ENCODE peak calls at places on chromosome 1, in five cellular contexts. K is BE2C, E is IMR-90, Q is heart left ventricle, H is left ventricle myocardium inferior. T is an unnamed sample.
A peak's percentile ranks its signal among the peaks of the same experiment; 100 is the strongest.

GRCh38 chr1:223319373-223319772 is 44.6 kb downstream of the SUSD4 start:
- DNase-seq in K (no peak), E (no peak), H (no peak), Q (no peak), T (no peak)

GRCh38 chr1:200556005-200556404 is 64.5 kb downstream of the KIF14 start:
- DNase-seq in E (peak; percentile 13), H (no peak), Q (no peak), K (no peak), T (no peak)

GRCh38 chr1:94036721-94037120 is 84.2 kb downstream of the ABCA4 start:
- DNase-seq in H (no peak), K (no peak), Q (no peak), E (peak; percentile 91), T (no peak)

GRCh38 chr1:38444311-38444710 is 397.7 kb upstream of the POU3F1 start:
- DNase-seq in K (no peak), H (no peak), E (peak; percentile 69), Q (no peak), T (no peak)

GRCh38 chr1:219189021-219189824 is 15.5 kb downstream of the LYPLAL1 start:
- DNase-seq in E (peak; percentile 83), H (no peak), K (no peak), Q (no peak), T (no peak)

GRCh38 chr1:208449951-208450350 is 205.8 kb upstream of the PLXNA2 start:
- DNase-seq in K (no peak), E (no peak), Q (no peak), H (no peak), T (no peak)

GRCh38 chr1:154453577-154454352 is 48.3 kb upstream of the TDRD10 start:
- DNase-seq in K (no peak), Q (no peak), H (no peak), E (peak; percentile 71), T (no peak)

GRCh38 chr1:93672069-93672468 is 9.6 kb downstream of the BCAR3 start:
- DNase-seq in Q (peak; percentile 84), K (no peak), H (peak; percentile 76), E (peak; percentile 93), T (peak; percentile 34)

GRCh38 chr1:46370214-46370633 is 23.9 kb upstream of the FAAH start:
- DNase-seq in E (peak; percentile 45), K (no peak), H (no peak), Q (no peak), T (no peak)

GRCh38 chr1:59159557-59160203 is 137.2 kb upstream of the FGGY start:
- DNase-seq in K (no peak), Q (no peak), E (no peak), H (no peak), T (no peak)

GRCh38 chr1:3746784-3747521 is 5.3 kb upstream of the CCDC27 start:
- DNase-seq in E (peak; percentile 55), H (peak; percentile 91), Q (peak; percentile 91), K (peak; percentile 85), T (peak; percentile 74)

GRCh38 chr1:70714149-70714548 is 303.1 kb downstream of the CTH start:
- DNase-seq in H (no peak), E (no peak), Q (no peak), K (no peak), T (no peak)

GRCh38 chr1:115069626-115070308 is 19.5 kb downstream of the TSPAN2 start:
- DNase-seq in K (no peak), E (peak; percentile 14), Q (no peak), H (no peak), T (no peak)

GRCh38 chr1:8076171-8076570 is 50.1 kb upstream of the ERRFI1 start:
- DNase-seq in E (no peak), Q (no peak), H (no peak), K (no peak), T (no peak)

GRCh38 chr1:112143871-112144441 is 154.5 kb upstream of the KCND3 start:
- DNase-seq in K (no peak), E (no peak), H (no peak), Q (no peak), T (no peak)

GRCh38 chr1:6612641-6613360 is 730 bp upstream of the PHF13 start:
- DNase-seq in H (peak; percentile 36), Q (peak; percentile 65), E (peak; percentile 39), K (no peak), T (no peak)

GRCh38 chr1:37056201-37056764 is 22.0 kb upstream of the GRIK3 start:
- DNase-seq in K (peak; percentile 66), H (no peak), Q (no peak), E (no peak), T (no peak)

GRCh38 chr1:80158771-80159170 is 1152.2 kb upstream of the ADGRL4 start:
- DNase-seq in K (no peak), E (no peak), H (no peak), Q (no peak), T (no peak)

GRCh38 chr1:80158266-80158665 is 1151.7 kb upstream of the ADGRL4 start:
- DNase-seq in E (no peak), K (no peak), H (no peak), Q (no peak), T (no peak)

GRCh38 chr1:80164150-80164549 is 1157.6 kb upstream of the ADGRL4 start:
- DNase-seq in K (no peak), H (no peak), Q (no peak), E (no peak), T (no peak)
- TF ChIP-seq CTCF in K (no peak), H (no peak), Q (no peak), E (no peak), T (no peak)

GRCh38 chr1:195516036-195516435 is 1092.2 kb downstream of the KCNT2 start:
- DNase-seq in Q (no peak), H (no peak), E (peak; percentile 26), K (no peak), T (no peak)

GRCh38 chr1:195520757-195521156 is 1087.5 kb downstream of the KCNT2 start:
- DNase-seq in K (no peak), H (no peak), Q (no peak), E (no peak), T (no peak)
- TF ChIP-seq CTCF in K (no peak), H (no peak), Q (no peak), E (no peak), T (no peak)

GRCh38 chr1:24292887-24293286 is 26.3 kb upstream of the GRHL3 start:
- DNase-seq in K (no peak), H (no peak), Q (no peak), E (no peak), T (no peak)

GRCh38 chr1:24292100-24292499 is 27.1 kb upstream of the GRHL3 start:
- DNase-seq in H (no peak), K (no peak), Q (no peak), E (no peak), T (no peak)

GRCh38 chr1:24290933-24291487 is 28.1 kb upstream of the GRHL3 start:
- DNase-seq in Q (no peak), K (no peak), E (no peak), H (no peak), T (no peak)

GRCh38 chr1:24288479-24288878 is 30.7 kb upstream of the GRHL3 start:
- DNase-seq in Q (no peak), K (no peak), E (no peak), H (no peak), T (no peak)

GRCh38 chr1:24289937-24290595 is 29.1 kb upstream of the GRHL3 start:
- DNase-seq in H (peak; percentile 89), Q (peak; percentile 85), E (peak; percentile 81), K (peak; percentile 80), T (peak; percentile 84)
- TF ChIP-seq CTCF in H (no peak), Q (no peak), E (no peak), K (no peak), T (no peak)

GRCh38 chr1:31771891-31772668 is 7.9 kb upstream of the ADGRB2 start:
- DNase-seq in Q (no peak), E (peak; percentile 27), H (no peak), K (no peak), T (no peak)
- TF ChIP-seq CTCF in Q (no peak), E (no peak), H (no peak), K (no peak), T (no peak)

DNA sequence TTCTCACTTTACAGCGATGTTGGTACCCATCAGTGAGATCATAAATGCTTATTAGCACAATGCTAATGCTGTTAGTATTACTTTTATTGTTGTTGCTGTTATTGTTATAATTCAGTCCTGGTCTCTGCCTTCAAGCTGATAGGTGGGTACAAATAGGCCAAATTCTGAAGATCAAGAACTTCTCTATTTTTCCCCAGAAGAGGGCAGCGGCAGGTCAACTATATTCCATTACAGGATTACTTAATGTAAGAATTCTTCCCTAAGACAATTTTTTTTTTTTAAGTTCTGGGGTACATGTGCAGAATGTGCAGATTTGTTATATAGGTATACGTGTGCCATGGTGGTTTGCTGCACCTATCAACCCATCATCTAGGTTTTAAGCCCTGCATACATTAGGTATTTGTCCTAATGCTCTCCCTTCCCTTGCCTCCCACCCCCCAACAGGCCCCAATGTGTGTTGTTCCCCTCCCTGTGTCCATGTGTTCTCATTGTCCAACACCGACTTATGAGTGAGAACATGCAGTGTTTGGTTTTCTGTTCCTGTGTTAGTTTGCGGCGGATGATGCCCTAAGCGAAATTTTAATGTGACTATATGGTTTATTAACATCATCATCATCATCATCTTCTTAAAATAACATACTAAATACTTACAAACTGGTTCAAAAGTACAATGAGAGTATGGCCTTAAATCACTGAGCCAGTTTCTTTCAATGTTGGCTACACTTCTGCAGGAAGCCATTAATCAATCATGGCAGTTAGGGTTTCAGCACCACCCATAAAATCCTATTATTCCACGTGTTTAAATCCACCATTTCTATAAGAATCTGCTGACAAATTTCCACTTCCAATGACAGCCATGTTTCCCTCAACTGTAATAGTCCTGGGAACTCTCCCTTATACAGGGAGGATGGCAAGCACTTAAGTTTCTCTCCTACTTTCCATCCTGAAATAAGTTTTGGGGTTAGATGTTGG is 19.2 kb downstream of the SLC19A2 start:
- DNase-seq in K (peak; percentile 33), E (peak; percentile 52), Q (no peak), H (no peak), T (no peak)
- TF ChIP-seq CTCF in K (peak; percentile 45), E (peak; percentile 50), Q (no peak), H (peak; percentile 53), T (no peak)